ENCODE peak calls at places on chromosomes 16 and 17, in five cellular contexts. One of them, this sample, is unnamed.

GRCh38 chr16:16045311-16045710 is 95.9 kb downstream of the ABCC1 start:
- DNase-seq in IMR-90: no peak
- DNase-seq in H1: no peak
- DNase-seq in neuronal stem cell: no peak
- DNase-seq in H9: no peak
- DNase-seq in this sample: no peak

GRCh38 chr17:82396601-82397435 is 21.3 kb upstream of the HEXD start:
- DNase-seq in IMR-90: peak
- DNase-seq in H1: no peak
- DNase-seq in neuronal stem cell: no peak
- DNase-seq in H9: no peak
- DNase-seq in this sample: peak

GRCh38 chr17:17115620-17116019 is 73.4 kb downstream of the MPRIP start:
- DNase-seq in IMR-90: no peak
- DNase-seq in H1: no peak
- DNase-seq in neuronal stem cell: no peak
- DNase-seq in H9: no peak
- DNase-seq in this sample: no peak

GRCh38 chr17:38967290-38967738 is at the start of gene FBXO47:
- DNase-seq in IMR-90: peak
- DNase-seq in H1: peak
- DNase-seq in neuronal stem cell: peak
- DNase-seq in H9: peak
- DNase-seq in this sample: peak

GRCh38 chr17:74212262-74212912 is 984 bp upstream of the TTYH2 start:
- DNase-seq in IMR-90: no peak
- DNase-seq in H1: no peak
- DNase-seq in neuronal stem cell: no peak
- DNase-seq in H9: peak
- DNase-seq in this sample: peak

GRCh38 chr16:21646091-21646490 is 6.3 kb downstream of the IGSF6 start:
- DNase-seq in IMR-90: no peak
- DNase-seq in H1: no peak
- DNase-seq in neuronal stem cell: no peak
- DNase-seq in H9: no peak
- DNase-seq in this sample: peak

GRCh38 chr17:19331134-19331533 is 31.4 kb downstream of the B9D1 start:
- DNase-seq in IMR-90: peak
- DNase-seq in H1: no peak
- DNase-seq in neuronal stem cell: no peak
- DNase-seq in H9: no peak
- DNase-seq in this sample: peak

GRCh38 chr17:35065880-35066279 is 2.4 kb upstream of the RFFL start:
- DNase-seq in IMR-90: no peak
- DNase-seq in H1: no peak
- DNase-seq in neuronal stem cell: no peak
- DNase-seq in H9: no peak
- DNase-seq in this sample: no peak

GRCh38 chr17:79393358-79394038 is 217.4 kb downstream of the RBFOX3 start:
- DNase-seq in IMR-90: peak
- DNase-seq in H1: peak
- DNase-seq in neuronal stem cell: peak
- DNase-seq in H9: peak
- DNase-seq in this sample: peak

GRCh38 chr17:7026471-7027115 is 3.7 kb downstream of the BCL6B start:
- DNase-seq in IMR-90: no peak
- DNase-seq in H1: no peak
- DNase-seq in neuronal stem cell: no peak
- DNase-seq in H9: peak
- DNase-seq in this sample: no peak

GRCh38 chr17:50087912-50088405 is 7.2 kb upstream of the PDK2 start:
- DNase-seq in IMR-90: no peak
- DNase-seq in H1: no peak
- DNase-seq in neuronal stem cell: no peak
- DNase-seq in H9: no peak
- DNase-seq in this sample: no peak

GRCh38 chr17:33387406-33387805 is 94.3 kb upstream of the ASIC2 start:
- DNase-seq in IMR-90: no peak
- DNase-seq in H1: no peak
- DNase-seq in neuronal stem cell: no peak
- DNase-seq in H9: no peak
- DNase-seq in this sample: no peak

GRCh38 chr17:19757536-19758180 is 9.6 kb upstream of the ALDH3A1 start:
- DNase-seq in IMR-90: no peak
- DNase-seq in H1: no peak
- DNase-seq in neuronal stem cell: no peak
- DNase-seq in H9: peak
- DNase-seq in this sample: no peak

GRCh38 chr17:19486351-19487008 is 47.2 kb upstream of the SLC47A1 start:
- DNase-seq in IMR-90: no peak
- DNase-seq in H1: no peak
- DNase-seq in neuronal stem cell: no peak
- DNase-seq in H9: no peak
- DNase-seq in this sample: no peak

DNA sequence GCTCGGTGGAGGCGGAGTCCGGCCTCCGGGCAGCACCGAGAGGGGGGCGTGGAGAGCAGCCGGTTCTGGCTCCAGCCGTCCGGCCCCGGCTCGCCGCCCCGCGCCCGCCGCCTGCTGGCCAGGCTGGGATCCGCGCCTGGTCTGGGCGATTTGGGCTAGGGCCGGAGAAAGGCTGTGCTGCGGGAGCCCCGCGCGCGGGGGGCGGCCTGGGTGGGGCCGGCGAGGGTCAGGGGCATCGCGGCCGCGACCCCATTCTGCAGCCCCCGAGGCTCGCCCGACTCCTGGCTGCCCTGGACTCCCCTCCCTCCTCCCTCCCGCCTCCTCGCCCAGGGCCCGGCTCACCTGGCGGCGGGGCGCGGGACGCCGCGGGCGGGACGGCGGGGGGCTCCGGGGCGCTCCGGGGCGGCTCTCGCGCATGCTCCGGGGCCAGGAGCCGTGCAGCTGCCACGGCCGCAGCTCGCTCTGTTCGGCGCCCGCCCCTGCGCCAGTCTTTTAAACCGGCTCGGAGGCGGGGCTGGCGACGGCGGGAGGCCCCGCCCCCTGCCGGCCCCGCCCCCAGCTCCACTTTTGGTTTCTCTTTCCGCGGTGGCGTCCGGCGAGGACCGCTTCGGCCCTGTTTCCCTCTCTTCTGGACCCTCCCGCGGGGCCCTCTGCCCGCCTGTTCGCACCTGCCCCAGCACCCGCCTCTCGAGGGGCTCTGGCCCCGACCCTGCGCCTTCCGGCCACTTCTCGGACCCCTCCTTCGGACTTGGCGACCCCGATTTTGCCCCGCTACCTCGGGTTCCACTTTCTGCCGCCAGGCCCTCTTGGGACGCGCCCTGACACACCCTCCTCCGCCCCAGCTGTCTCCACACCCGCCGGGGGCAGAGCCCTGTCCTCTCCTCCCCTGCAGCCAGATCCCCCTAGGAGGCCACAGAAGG is at the start of gene SOCS1:
- DNase-seq in IMR-90: peak
- DNase-seq in H1: peak
- DNase-seq in neuronal stem cell: peak
- DNase-seq in H9: peak
- DNase-seq in this sample: peak
- H2BK120ac ChIP-seq in IMR-90: peak
- H2BK120ac ChIP-seq in H1: peak
- H2BK120ac ChIP-seq in neuronal stem cell: peak
- H2BK120ac ChIP-seq in H9: no peak
- H2BK120ac ChIP-seq in this sample: peak

DNA sequence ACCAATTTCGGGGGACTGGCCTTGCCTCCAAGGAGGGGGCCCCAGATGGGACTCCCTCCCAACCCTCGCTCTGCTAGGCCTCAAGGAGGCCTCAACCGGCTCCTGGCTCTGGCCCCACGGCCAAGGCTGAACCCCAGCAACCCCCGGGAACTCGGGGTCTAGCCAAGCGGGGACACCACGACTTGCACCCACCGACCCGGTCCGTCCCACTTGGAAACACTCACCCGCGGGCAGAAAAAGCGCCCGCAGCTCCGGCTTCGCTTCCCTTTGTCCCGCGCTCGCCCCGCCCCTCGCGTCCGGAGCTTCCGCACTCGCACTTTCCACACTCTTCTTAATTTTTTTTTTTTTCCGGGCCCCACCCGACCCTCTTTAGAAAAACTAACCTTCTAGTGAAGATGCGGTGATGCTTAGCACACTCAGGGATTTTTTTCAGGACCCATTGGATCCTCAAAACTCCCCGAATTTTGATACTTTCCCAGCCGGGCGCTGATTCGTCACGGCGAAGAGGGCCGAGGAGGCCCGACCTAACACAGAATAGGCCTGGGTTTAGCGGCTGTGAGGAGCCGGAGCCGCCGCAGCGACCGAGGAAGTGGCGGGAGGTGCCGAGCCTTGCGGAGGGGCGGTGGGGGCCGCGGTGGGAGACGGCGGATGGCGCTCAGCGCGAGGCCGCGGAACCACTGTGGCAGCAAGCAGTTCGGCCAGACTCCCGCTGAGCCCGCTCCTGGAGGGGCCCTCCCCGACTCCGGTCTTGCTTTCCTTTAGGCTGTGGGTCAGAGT is at the start of gene SMARCE1:
- DNase-seq in IMR-90: peak
- DNase-seq in H1: no peak
- DNase-seq in neuronal stem cell: peak
- DNase-seq in H9: peak
- DNase-seq in this sample: peak
- H2BK120ac ChIP-seq in IMR-90: peak
- H2BK120ac ChIP-seq in H1: peak
- H2BK120ac ChIP-seq in neuronal stem cell: peak
- H2BK120ac ChIP-seq in H9: peak
- H2BK120ac ChIP-seq in this sample: peak

DNA sequence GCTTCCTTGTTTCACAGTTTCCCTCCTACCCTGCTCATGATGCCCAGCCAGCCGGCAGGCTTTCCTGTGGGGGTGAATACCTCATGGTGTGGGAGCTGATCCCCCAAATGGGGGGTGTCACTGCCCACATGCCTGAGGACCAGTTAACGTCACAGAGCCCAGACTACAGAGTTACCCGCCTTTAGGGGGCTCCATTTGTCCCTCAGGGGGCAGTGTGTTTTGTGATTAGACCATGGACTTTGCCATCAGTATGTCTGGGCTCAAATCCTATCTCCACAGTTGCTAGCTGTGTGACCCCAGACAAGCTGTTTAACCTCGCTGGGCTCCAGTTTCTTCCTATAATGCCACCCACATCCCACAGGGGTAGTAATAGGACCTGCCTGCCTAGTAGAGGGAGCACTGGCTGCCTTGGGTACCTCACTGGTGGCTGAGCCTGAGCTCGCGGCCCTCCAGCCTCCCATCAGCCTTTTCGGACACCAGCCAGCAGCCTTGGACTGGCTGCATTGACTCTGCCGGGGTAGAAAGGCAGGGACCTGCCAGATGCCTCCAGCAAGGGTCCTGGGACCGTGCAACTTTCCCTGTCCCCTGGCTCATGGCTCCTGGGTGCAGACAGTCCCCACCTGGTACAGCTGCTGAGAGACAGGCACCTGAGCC is 87.5 kb upstream of the GSE1 start:
- DNase-seq in IMR-90: no peak
- DNase-seq in H1: no peak
- DNase-seq in neuronal stem cell: no peak
- DNase-seq in H9: no peak
- DNase-seq in this sample: no peak
- H2BK120ac ChIP-seq in IMR-90: peak
- H2BK120ac ChIP-seq in H1: peak
- H2BK120ac ChIP-seq in neuronal stem cell: peak
- H2BK120ac ChIP-seq in H9: no peak
- H2BK120ac ChIP-seq in this sample: no peak

DNA sequence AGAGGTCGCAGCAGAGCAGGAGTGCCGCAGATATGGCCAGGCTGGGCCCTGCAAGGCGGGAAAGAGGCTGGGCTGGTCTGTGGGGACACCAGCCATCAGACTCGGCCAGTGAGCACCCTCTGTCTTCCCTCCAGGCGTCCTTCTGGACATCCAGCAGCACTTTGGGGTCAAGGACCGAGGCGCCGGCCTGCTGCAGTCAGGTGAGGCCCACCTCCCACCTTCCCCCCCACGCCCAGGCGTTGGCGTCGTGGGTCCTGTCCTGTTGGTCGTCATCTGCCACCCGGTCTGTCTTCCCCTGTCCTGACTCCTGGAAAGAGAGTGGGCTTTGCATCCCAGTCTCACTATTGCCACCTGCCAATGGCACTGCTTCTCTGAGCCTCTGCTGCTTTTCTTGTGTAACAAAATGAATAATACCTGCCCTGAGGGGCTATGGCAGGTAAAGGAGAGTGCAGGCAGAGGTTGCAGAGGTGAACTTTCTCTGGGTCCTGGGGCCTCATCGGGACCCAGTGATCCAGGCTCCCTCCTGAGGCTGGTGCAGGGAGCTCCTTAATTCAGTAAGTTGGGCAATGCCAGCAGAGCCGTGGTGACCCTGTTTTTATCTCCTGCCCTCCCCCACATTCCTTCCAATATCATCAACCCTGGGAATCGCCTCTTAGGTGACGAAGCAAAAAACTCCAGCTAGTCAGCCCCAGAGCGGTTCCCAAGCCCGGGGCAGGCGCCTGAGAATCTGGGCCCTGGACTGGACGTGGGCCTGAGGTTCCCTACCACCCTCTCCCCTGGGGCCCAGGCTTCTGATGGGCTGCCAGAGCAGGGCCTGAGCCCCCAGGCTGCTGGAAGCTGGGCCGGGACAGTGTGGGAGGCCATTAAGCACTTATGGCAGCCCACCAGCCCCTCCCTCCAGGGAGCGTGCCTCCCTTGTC is 14.7 kb downstream of the SPNS2 start:
- DNase-seq in IMR-90: no peak
- DNase-seq in H1: no peak
- DNase-seq in neuronal stem cell: no peak
- DNase-seq in H9: no peak
- DNase-seq in this sample: no peak
- H2BK120ac ChIP-seq in IMR-90: no peak
- H2BK120ac ChIP-seq in H1: no peak
- H2BK120ac ChIP-seq in neuronal stem cell: no peak
- H2BK120ac ChIP-seq in H9: no peak
- H2BK120ac ChIP-seq in this sample: no peak

GRCh38 chr17:70059649-70060048 is 15.4 kb upstream of the KCNJ16 start:
- DNase-seq in IMR-90: no peak
- DNase-seq in H1: no peak
- DNase-seq in neuronal stem cell: no peak
- DNase-seq in H9: no peak
- DNase-seq in this sample: no peak
- H2BK120ac ChIP-seq in IMR-90: no peak
- H2BK120ac ChIP-seq in H1: no peak
- H2BK120ac ChIP-seq in neuronal stem cell: no peak
- H2BK120ac ChIP-seq in H9: no peak
- H2BK120ac ChIP-seq in this sample: no peak

GRCh38 chr17:81096741-81097133 is 61.8 kb downstream of the BAIAP2 start:
- DNase-seq in IMR-90: no peak
- DNase-seq in H1: no peak
- DNase-seq in neuronal stem cell: no peak
- DNase-seq in H9: no peak
- DNase-seq in this sample: peak
- H2BK120ac ChIP-seq in IMR-90: peak
- H2BK120ac ChIP-seq in H1: no peak
- H2BK120ac ChIP-seq in neuronal stem cell: peak
- H2BK120ac ChIP-seq in H9: no peak
- H2BK120ac ChIP-seq in this sample: peak

GRCh38 chr17:57987582-57988300 is at the start of gene VEZF1:
- DNase-seq in IMR-90: peak
- DNase-seq in H1: no peak
- DNase-seq in neuronal stem cell: peak
- DNase-seq in H9: peak
- DNase-seq in this sample: peak
- H2BK120ac ChIP-seq in IMR-90: peak
- H2BK120ac ChIP-seq in H1: no peak
- H2BK120ac ChIP-seq in neuronal stem cell: peak
- H2BK120ac ChIP-seq in H9: no peak
- H2BK120ac ChIP-seq in this sample: peak